ENCODE peak calls at places on chromosome 10, in ten cellular contexts. O, N, I, T, W, X, M, B, A and Q are unnamed samples.

GRCh38 chr10:132109341-132110072 is 43.8 kb downstream of the JAKMIP3 start:
- DNase-seq in M (no peak), N (no peak), W (no peak), I (no peak), T (no peak), A (no peak), B (no peak), X (no peak), O (no peak), Q (no peak)

GRCh38 chr10:79072041-79072441 is 3.3 kb downstream of the ZMIZ1 start:
- DNase-seq in O (no peak), M (no peak), T (no peak), X (no peak), A (no peak), W (no peak), B (no peak), N (no peak), I (no peak), Q (no peak)

GRCh38 chr10:71769279-71769823 is 4.0 kb downstream of the VSIR start:
- DNase-seq in I (peak; percentile 18), X (no peak), W (no peak), M (no peak), O (no peak), B (no peak), A (no peak), N (no peak), T (peak; percentile 72), Q (no peak)

GRCh38 chr10:86079088-86079487 is 287.5 kb downstream of the GRID1 start:
- DNase-seq in O (no peak), X (no peak), W (peak; percentile 11), I (peak; percentile 7), M (no peak), A (no peak), T (no peak), N (no peak), B (no peak), Q (no peak)

GRCh38 chr10:28281726-28282325 is 21.0 kb downstream of the MPP7 start:
- DNase-seq in T (peak; percentile 34), I (no peak), A (no peak), B (no peak), X (no peak), M (no peak), W (no peak), N (no peak), O (no peak), Q (no peak)

GRCh38 chr10:29273478-29273877 is 15.4 kb upstream of the LYZL1 start:
- DNase-seq in I (no peak), X (no peak), B (no peak), N (no peak), O (no peak), M (no peak), W (no peak), A (no peak), T (no peak), Q (no peak)

GRCh38 chr10:112383325-112383724 is 9.4 kb downstream of the ACSL5 start:
- DNase-seq in O (no peak), T (peak; percentile 66), N (peak; percentile 37), B (no peak), M (no peak), I (peak; percentile 54), X (no peak), A (no peak), W (no peak), Q (no peak)

GRCh38 chr10:133359554-133359971 is 1.7 kb upstream of the FUOM start:
- DNase-seq in M (no peak), W (peak; percentile 82), A (no peak), X (no peak), N (no peak), T (no peak), B (no peak), O (no peak), I (no peak), Q (no peak)

GRCh38 chr10:74967850-74968620 is 141.6 kb downstream of the KAT6B start:
- DNase-seq in N (no peak), A (no peak), T (no peak), X (no peak), B (no peak), I (no peak), O (no peak), W (peak; percentile 86), M (no peak), Q (no peak)

GRCh38 chr10:90742189-90742588 is 115.7 kb downstream of the HTR7 start:
- DNase-seq in I (peak; percentile 41), B (no peak), O (no peak), X (no peak), W (no peak), A (no peak), N (no peak), M (no peak), T (peak; percentile 60), Q (no peak)

GRCh38 chr10:387949-388660 is 252.8 kb downstream of the ZMYND11 start:
- DNase-seq in B (no peak), W (no peak), N (no peak), A (no peak), M (no peak), T (no peak), O (no peak), X (no peak), I (no peak), Q (no peak)

GRCh38 chr10:71564221-71564820 is 155.3 kb downstream of the C10orf105 start:
- DNase-seq in A (no peak), N (no peak), W (peak; percentile 81), T (no peak), B (no peak), O (no peak), I (no peak), M (no peak), X (no peak), Q (no peak)

GRCh38 chr10:30531751-30532530 is 97.6 kb downstream of the LYZL2 start:
- DNase-seq in T (no peak), W (no peak), N (no peak), X (no peak), M (no peak), A (no peak), B (no peak), I (no peak), O (no peak), Q (no peak)

GRCh38 chr10:30645340-30645827 is 15.8 kb upstream of the LYZL2 start:
- DNase-seq in X (peak; percentile 23), B (no peak), O (no peak), I (peak; percentile 38), N (peak; percentile 12), W (no peak), T (peak; percentile 53), A (no peak), M (no peak), Q (no peak)

GRCh38 chr10:63573068-63573697 is 52.0 kb downstream of the REEP3 start:
- DNase-seq in I (peak; percentile 87), O (no peak), M (peak; percentile 67), X (no peak), T (peak; percentile 81), A (no peak), W (peak; percentile 82), B (peak; percentile 22), N (peak; percentile 51), Q (no peak)

GRCh38 chr10:28581916-28582315 is 49.0 kb downstream of the WAC start:
- DNase-seq in A (no peak), X (no peak), T (no peak), O (no peak), I (no peak), B (no peak), M (no peak), N (no peak), W (no peak), Q (no peak)

GRCh38 chr10:104322416-104322782 is 15.9 kb downstream of the ITPRIP start:
- DNase-seq in M (no peak), X (no peak), A (no peak), N (no peak), W (peak; percentile 86), T (no peak), B (no peak), O (peak; percentile 27), I (no peak), Q (no peak)

GRCh38 chr10:47147186-47147585 is 152.8 kb upstream of the GDF10 start:
- DNase-seq in N (no peak), O (no peak), A (no peak), X (no peak), W (no peak), T (no peak), M (no peak), I (no peak), B (no peak), Q (no peak)

GRCh38 chr10:133143546-133143945 is 16.5 kb upstream of the KNDC1 start:
- DNase-seq in N (no peak), T (no peak), A (no peak), B (no peak), M (no peak), I (no peak), X (no peak), W (no peak), O (peak; percentile 6), Q (no peak)

GRCh38 chr10:123622381-123622780 is 43.8 kb upstream of the GPR26 start:
- DNase-seq in O (no peak), I (no peak), X (no peak), N (no peak), B (no peak), M (no peak), W (no peak), T (peak; percentile 89), A (no peak), Q (no peak)

GRCh38 chr10:104862-105565 is 30.2 kb upstream of the ZMYND11 start:
- DNase-seq in A (no peak), T (no peak), N (no peak), I (no peak), B (no peak), X (no peak), O (no peak), W (no peak), M (no peak), Q (no peak)

GRCh38 chr10:6457376-6457775 is 122.7 kb downstream of the PRKCQ start:
- DNase-seq in I (no peak), W (no peak), M (no peak), B (no peak), A (no peak), O (no peak), T (no peak), N (no peak), X (no peak), Q (no peak)

GRCh38 chr10:90530526-90530925 is 327.3 kb downstream of the HTR7 start:
- DNase-seq in O (no peak), N (peak; percentile 58), X (no peak), M (no peak), I (no peak), A (no peak), T (no peak), B (no peak), W (no peak), Q (no peak)

GRCh38 chr10:90857635-90858488 is at the start of gene HTR7:
- DNase-seq in M (no peak), A (peak; percentile 44), W (peak; percentile 37), T (peak; percentile 52), X (peak; percentile 65), O (peak; percentile 43), N (no peak), B (peak; percentile 78), I (peak; percentile 45), Q (peak; percentile 76)

GRCh38 chr10:110455440-110455839 is 42.3 kb upstream of the DUSP5 start:
- DNase-seq in B (no peak), N (no peak), T (no peak), W (no peak), M (no peak), I (no peak), O (no peak), A (peak; percentile 10), X (no peak), Q (no peak)

GRCh38 chr10:32189400-32190084 is 133.3 kb upstream of the KIF5B start:
- DNase-seq in T (peak; percentile 72), A (no peak), M (no peak), W (no peak), B (no peak), X (no peak), O (no peak), N (no peak), I (peak; percentile 34), Q (no peak)